ENCODE peak calls at places on chromosomes 5 and 9, in eight cellular contexts. D, N, Z, R, J, A, K and W are unnamed samples.

GRCh38 chr5:98899456-98899855 is 29.4 kb downstream of the CHD1 start:
- DNase-seq in D (no peak), Z (no peak), J (no peak), R (no peak), N (no peak), K (no peak), A (no peak), W (no peak)

GRCh38 chr5:93741136-93741811 is at the start of gene POU5F2:
- DNase-seq in N (no peak), A (no peak), K (no peak), R (no peak), Z (no peak), J (no peak), D (no peak), W (no peak)

GRCh38 chr9:98867109-98867433 is 59.6 kb downstream of the GALNT12 start:
- DNase-seq in N (no peak), J (no peak), K (no peak), Z (no peak), A (no peak), R (no peak), D (no peak), W (no peak)

GRCh38 chr9:134551176-134551575 is 90.4 kb upstream of the COL5A1 start:
- DNase-seq in N (no peak), K (no peak), Z (no peak), A (no peak), D (no peak), R (no peak), J (no peak), W (peak; percentile 26)

GRCh38 chr9:89529243-89530030 is 31.5 kb upstream of the SEMA4D start:
- DNase-seq in A (no peak), Z (no peak), D (no peak), R (no peak), J (no peak), K (no peak), N (no peak), W (no peak)

GRCh38 chr9:12838546-12838945 is 63.7 kb downstream of the LURAP1L start:
- DNase-seq in J (no peak), A (no peak), D (no peak), N (no peak), Z (no peak), R (no peak), K (no peak), W (no peak)

GRCh38 chr5:42855386-42855785 is 43.7 kb upstream of the SELENOP start:
- DNase-seq in D (no peak), R (no peak), K (no peak), N (no peak), Z (no peak), A (no peak), J (no peak), W (no peak)

GRCh38 chr5:78504726-78505431 is 143.7 kb downstream of the LHFPL2 start:
- DNase-seq in K (peak; percentile 95), A (peak; percentile 97), J (peak; percentile 36), R (no peak), D (peak; percentile 91), N (peak; percentile 88), Z (peak; percentile 88), W (peak; percentile 78)

GRCh38 chr5:163917741-163918140 is 412.3 kb downstream of the MAT2B start:
- DNase-seq in Z (no peak), D (no peak), K (no peak), A (no peak), N (no peak), R (no peak), J (no peak), W (no peak)

GRCh38 chr5:52800394-52801213 is 12.9 kb downstream of the ITGA1 start:
- DNase-seq in K (peak; percentile 73), Z (peak; percentile 54), J (peak; percentile 39), A (no peak), N (peak; percentile 83), D (peak; percentile 80), R (no peak), W (peak; percentile 45)

GRCh38 chr5:45521067-45521466 is 175.1 kb downstream of the HCN1 start:
- DNase-seq in D (peak; percentile 66), Z (no peak), K (no peak), J (no peak), R (no peak), A (no peak), N (no peak), W (peak; percentile 63)

GRCh38 chr9:107175039-107175438 is 108.0 kb upstream of the RAD23B start:
- DNase-seq in N (no peak), J (no peak), K (no peak), D (no peak), Z (no peak), A (peak; percentile 47), R (no peak), W (peak; percentile 77)

GRCh38 chr5:4905674-4906528 is 234.2 kb upstream of the ADAMTS16 start:
- DNase-seq in K (peak; percentile 54), Z (peak; percentile 81), R (no peak), N (peak; percentile 85), A (no peak), J (no peak), D (peak; percentile 33), W (no peak)

GRCh38 chr5:1277781-1278180 is 17.1 kb downstream of the TERT start:
- DNase-seq in Z (no peak), R (no peak), D (no peak), J (no peak), N (no peak), A (no peak), K (no peak), W (no peak)

GRCh38 chr5:54868511-54869483 is 116.6 kb downstream of the ESM1 start:
- DNase-seq in D (no peak), Z (no peak), N (no peak), R (no peak), K (no peak), A (no peak), J (no peak), W (no peak)

GRCh38 chr5:150641006-150641570 is 628 bp downstream of the SYNPO start:
- DNase-seq in J (peak; percentile 56), R (no peak), K (peak; percentile 73), N (no peak), D (no peak), A (no peak), Z (peak; percentile 74), W (no peak)
- TF ChIP-seq POLR2A in J (no peak), R (no peak), K (no peak), N (no peak), D (no peak), A (no peak), Z (peak; percentile 0), W (no peak)

GRCh38 chr5:113205323-113205722 is 228.7 kb downstream of the DCP2 start:
- DNase-seq in Z (no peak), A (no peak), K (no peak), J (no peak), R (no peak), D (no peak), N (no peak), W (no peak)
- TF ChIP-seq POLR2A in Z (no peak), A (no peak), K (no peak), J (no peak), R (no peak), D (no peak), N (no peak), W (no peak)

GRCh38 chr5:172187118-172188032 is 649 bp downstream of the STK10 start:
- DNase-seq in R (peak; percentile 45), Z (peak; percentile 33), D (peak; percentile 67), K (peak; percentile 46), A (no peak), N (peak; percentile 81), J (peak; percentile 79), W (peak; percentile 72)
- TF ChIP-seq POLR2A in R (peak; percentile 38), Z (no peak), D (no peak), K (no peak), A (no peak), N (peak; percentile 32), J (peak; percentile 4), W (peak; percentile 31)

GRCh38 chr9:133356391-133357091 is at the start of the genes SURF1 and SURF2:
- DNase-seq in R (peak; percentile 92), Z (peak; percentile 81), D (peak; percentile 91), A (peak; percentile 96), N (peak; percentile 95), K (peak; percentile 79), J (peak; percentile 81), W (peak; percentile 96)
- TF ChIP-seq POLR2A in R (peak; percentile 73), Z (peak; percentile 11), D (peak; percentile 49), A (no peak), N (peak; percentile 62), K (peak; percentile 48), J (peak; percentile 88), W (peak; percentile 59)

GRCh38 chr5:179825655-179826182 is 5.0 kb downstream of the SQSTM1 start:
- DNase-seq in Z (no peak), J (peak; percentile 39), R (no peak), A (no peak), K (no peak), D (no peak), N (no peak), W (peak; percentile 80)

GRCh38 chr5:179829732-179830435 is 9.2 kb downstream of the SQSTM1 start:
- DNase-seq in R (no peak), Z (no peak), N (no peak), K (no peak), D (no peak), J (no peak), A (no peak), W (no peak)

GRCh38 chr5:179824745-179825112 is 4.0 kb downstream of the SQSTM1 start:
- DNase-seq in K (no peak), D (no peak), A (no peak), Z (no peak), R (no peak), J (no peak), N (no peak), W (peak; percentile 46)

GRCh38 chr5:179828756-179829421 is 8.2 kb downstream of the SQSTM1 start:
- DNase-seq in D (no peak), Z (no peak), N (no peak), J (no peak), A (no peak), R (no peak), K (no peak), W (peak; percentile 27)

DNA sequence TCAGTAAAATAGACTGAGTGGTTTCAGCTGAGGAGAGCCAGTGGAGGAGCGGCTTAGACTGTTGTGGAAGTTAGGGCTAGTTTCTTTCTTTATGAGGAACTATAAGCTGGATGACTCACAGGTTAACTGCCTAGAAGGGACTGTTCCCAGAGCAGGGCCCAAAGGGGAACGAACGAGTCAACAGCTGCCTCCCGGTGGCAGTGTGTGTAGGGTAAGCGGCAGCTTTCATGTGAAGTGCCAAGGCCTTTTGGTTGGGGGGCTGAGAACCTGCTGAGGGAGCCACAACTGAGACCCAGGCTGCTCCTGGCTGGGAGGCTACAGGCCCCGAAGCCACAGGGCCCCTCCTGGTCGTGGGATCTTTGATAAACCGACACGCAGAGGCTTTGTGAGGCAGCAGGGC is 7.0 kb downstream of the SQSTM1 start:
- DNase-seq in N (no peak), R (no peak), J (peak; percentile 50), Z (no peak), K (peak; percentile 52), D (peak; percentile 57), A (no peak), W (no peak)
- TF ChIP-seq POLR2A in N (no peak), R (peak; percentile 27), J (no peak), Z (no peak), K (no peak), D (no peak), A (no peak), W (peak; percentile 71)

GRCh38 chr5:115543931-115544370 is 624 bp downstream of the FEM1C start:
- DNase-seq in Z (peak; percentile 39), D (peak; percentile 66), N (no peak), A (no peak), K (peak; percentile 49), R (peak; percentile 19), J (no peak), W (no peak)
- TF ChIP-seq POLR2A in Z (no peak), D (no peak), N (no peak), A (no peak), K (no peak), R (no peak), J (no peak), W (no peak)

GRCh38 chr5:174559566-174560090 is 164.8 kb upstream of the MSX2 start:
- DNase-seq in R (no peak), K (no peak), A (no peak), N (peak; percentile 26), D (no peak), Z (no peak), J (no peak), W (no peak)
- TF ChIP-seq POLR2A in R (no peak), K (no peak), A (no peak), N (no peak), D (no peak), Z (no peak), J (no peak), W (no peak)